ENCODE peak calls at places on chromosomes 2 and 18, in ten cellular contexts. W, G, K, I, U, B, O, D, M and C are unnamed samples.

GRCh38 chr18:30381826-30382225 is 660.7 kb downstream of the DSC3 start:
- DNase-seq in K (no peak), W (no peak), I (no peak), U (no peak), M (no peak), D (no peak), B (no peak), G (no peak), O (no peak), C (no peak)

GRCh38 chr2:112626604-112627059 is 19.1 kb upstream of the SLC20A1 start:
- DNase-seq in G (peak), U (no peak), D (peak), I (peak), B (peak), K (peak), W (peak), O (peak), M (peak), C (peak)

GRCh38 chr2:122753341-122753740 is 997.9 kb downstream of the TSN start:
- DNase-seq in U (no peak), O (no peak), M (no peak), K (no peak), D (no peak), W (no peak), G (no peak), I (no peak), B (no peak), C (no peak)

GRCh38 chr2:111617804-111618576 is 266.0 kb downstream of the ANAPC1 start:
- DNase-seq in O (no peak), K (no peak), W (no peak), D (peak), I (no peak), G (peak), U (no peak), B (no peak), M (peak), C (no peak)

GRCh38 chr2:226707500-226707899 is 92.1 kb downstream of the IRS1 start:
- DNase-seq in G (no peak), D (no peak), O (no peak), K (peak), U (no peak), M (peak), W (no peak), I (no peak), B (no peak), C (no peak)

GRCh38 chr2:174681983-174682577 is 82.2 kb downstream of the CHRNA1 start:
- DNase-seq in G (peak), B (peak), I (peak), K (peak), U (peak), O (no peak), W (no peak), M (peak), D (peak), C (no peak)

GRCh38 chr18:45755936-45756335 is 32.0 kb downstream of the SLC14A1 start:
- DNase-seq in O (peak), I (peak), B (no peak), W (no peak), D (peak), U (no peak), M (peak), G (no peak), K (peak), C (no peak)

GRCh38 chr2:130358420-130359350 is 2.8 kb downstream of the PTPN18 start:
- DNase-seq in W (no peak), O (no peak), K (no peak), G (no peak), U (no peak), M (no peak), D (no peak), B (no peak), I (no peak), C (no peak)

GRCh38 chr2:16123881-16124780 is 183.8 kb downstream of the MYCN start:
- DNase-seq in U (no peak), K (no peak), M (no peak), W (no peak), O (no peak), B (no peak), G (no peak), I (no peak), D (no peak), C (no peak)

GRCh38 chr2:218555527-218555926 is 12.6 kb downstream of the USP37 start:
- DNase-seq in W (no peak), B (no peak), M (no peak), K (no peak), I (no peak), D (no peak), U (no peak), G (no peak), O (no peak), C (no peak)

GRCh38 chr18:40293311-40293710 is 1661.7 kb upstream of the PIK3C3 start:
- DNase-seq in D (no peak), B (no peak), O (no peak), W (no peak), M (peak), U (no peak), I (no peak), K (no peak), G (no peak), C (no peak)

GRCh38 chr2:120397362-120397811 is 51.5 kb downstream of the INHBB start:
- DNase-seq in D (no peak), B (peak), I (no peak), W (no peak), O (no peak), M (peak), K (no peak), U (no peak), G (no peak), C (no peak)

GRCh38 chr2:16623046-16623445 is 42.6 kb downstream of the CYRIA start:
- DNase-seq in M (no peak), B (no peak), G (no peak), K (peak), W (no peak), O (no peak), D (no peak), I (no peak), U (no peak), C (no peak)

GRCh38 chr2:150167711-150168110 is 319.8 kb downstream of the RND3 start:
- DNase-seq in U (no peak), K (peak), B (peak), M (peak), W (no peak), G (no peak), O (no peak), D (no peak), I (no peak), C (no peak)

GRCh38 chr2:31935370-31935769 is 75.4 kb downstream of the MEMO1 start:
- DNase-seq in W (no peak), K (no peak), G (no peak), O (no peak), U (no peak), I (no peak), D (no peak), M (no peak), B (no peak), C (no peak)

GRCh38 chr18:48100712-48101165 is 170.3 kb upstream of the SMAD2 start:
- DNase-seq in I (no peak), K (no peak), M (no peak), W (no peak), B (no peak), U (no peak), D (no peak), O (no peak), G (peak), C (no peak)

GRCh38 chr2:96602330-96602823 is 35.7 kb downstream of the KANSL3 start:
- DNase-seq in W (no peak), B (peak), U (peak), D (no peak), G (no peak), K (no peak), I (peak), M (no peak), O (no peak), C (no peak)

GRCh38 chr2:199160677-199161465 is 296.9 kb downstream of the SATB2 start:
- DNase-seq in G (no peak), W (no peak), D (no peak), B (peak), U (no peak), K (peak), O (no peak), M (peak), I (no peak), C (no peak)

GRCh38 chr2:144496067-144496466 is 23.9 kb downstream of the ZEB2 start:
- DNase-seq in U (no peak), O (no peak), W (no peak), K (no peak), G (no peak), B (no peak), D (no peak), M (peak), I (no peak), C (no peak)

GRCh38 chr2:97796465-97797126 is 83.2 kb downstream of the ZAP70 start:
- DNase-seq in O (no peak), M (no peak), D (no peak), I (no peak), K (no peak), U (no peak), G (no peak), B (no peak), W (no peak), C (no peak)

GRCh38 chr2:29374823-29375222 is 259.6 kb downstream of the CLIP4 start:
- DNase-seq in U (no peak), O (peak), M (no peak), K (no peak), W (peak), D (no peak), G (no peak), I (no peak), B (no peak), C (peak)

GRCh38 chr2:221999702-222000101 is 299.1 kb downstream of the PAX3 start:
- DNase-seq in G (no peak), U (no peak), O (no peak), D (no peak), K (peak), B (no peak), I (peak), W (no peak), M (peak), C (no peak)

GRCh38 chr2:54522624-54523281 is 66.6 kb downstream of the SPTBN1 start:
- DNase-seq in D (no peak), I (peak), O (peak), W (peak), K (peak), B (peak), M (peak), U (peak), G (no peak), C (peak)

GRCh38 chr2:226669249-226669648 is 130.4 kb downstream of the IRS1 start:
- DNase-seq in U (no peak), G (no peak), K (no peak), M (no peak), W (no peak), D (no peak), I (no peak), B (no peak), O (no peak), C (no peak)

GRCh38 chr2:105795575-105795934 is 50.8 kb downstream of the NCK2 start:
- DNase-seq in W (no peak), G (no peak), O (no peak), U (no peak), D (no peak), K (no peak), I (no peak), M (no peak), B (no peak), C (no peak)

GRCh38 chr2:44464437-44464836 is 102.7 kb downstream of the CAMKMT start:
- DNase-seq in O (no peak), W (no peak), G (no peak), K (no peak), M (no peak), B (no peak), D (no peak), U (no peak), I (no peak), C (no peak)

GRCh38 chr2:229714080-229714735 is at the start of gene DNER:
- DNase-seq in U (no peak), I (peak), K (no peak), W (peak), O (peak), M (peak), D (no peak), B (no peak), G (no peak), C (no peak)

GRCh38 chr18:74662622-74663021 is 65.0 kb downstream of the ZNF407 start:
- DNase-seq in O (no peak), W (no peak), M (no peak), U (no peak), D (no peak), G (no peak), K (no peak), I (no peak), B (no peak), C (no peak)

GRCh38 chr2:173282795-173283545 is 71.7 kb upstream of the CDCA7 start:
- DNase-seq in W (no peak), O (no peak), I (no peak), D (no peak), U (no peak), G (no peak), B (no peak), K (no peak), M (no peak), C (no peak)

GRCh38 chr2:71950256-71951066 is 197.2 kb downstream of the CYP26B1 start:
- DNase-seq in K (no peak), I (no peak), M (peak), D (no peak), U (no peak), B (no peak), G (peak), W (no peak), O (no peak), C (no peak)

GRCh38 chr2:231397011-231397927 is 1.8 kb downstream of the B3GNT7 start:
- DNase-seq in I (no peak), G (no peak), K (no peak), O (no peak), B (no peak), W (no peak), U (no peak), M (no peak), D (no peak), C (no peak)

GRCh38 chr2:232441147-232441651 is 14.8 kb upstream of the ALPI start:
- DNase-seq in W (no peak), M (no peak), O (no peak), B (no peak), I (no peak), D (peak), G (no peak), U (no peak), K (no peak), C (no peak)

GRCh38 chr2:62991605-62992004 is 59.0 kb upstream of the OTX1 start:
- DNase-seq in G (no peak), B (no peak), M (no peak), W (no peak), D (no peak), U (no peak), I (no peak), K (no peak), O (no peak), C (no peak)